ENCODE peak calls at places on chromosomes 3 and 15, in six cellular contexts. One of them, this sample, is unnamed.

GRCh38 chr3:8450618-8451017 is 51.0 kb upstream of the LMCD1 start:
- DNase-seq in dorsolateral prefrontal cortex: no peak
- DNase-seq in pancreas: no peak
- DNase-seq in RWPE1: no peak
- DNase-seq in mammary epithelial cell: no peak
- DNase-seq in fibroblast of mammary gland: peak
- DNase-seq in this sample: no peak

GRCh38 chr3:16370872-16371740 is 106.1 kb downstream of the OXNAD1 start:
- DNase-seq in dorsolateral prefrontal cortex: no peak
- DNase-seq in pancreas: no peak
- DNase-seq in RWPE1: no peak
- DNase-seq in mammary epithelial cell: no peak
- DNase-seq in fibroblast of mammary gland: no peak
- DNase-seq in this sample: no peak

GRCh38 chr15:57647071-57647790 is 55.5 kb downstream of the MYZAP start:
- DNase-seq in dorsolateral prefrontal cortex: no peak
- DNase-seq in pancreas: no peak
- DNase-seq in fibroblast of mammary gland: no peak
- DNase-seq in RWPE1: no peak
- DNase-seq in mammary epithelial cell: no peak
- DNase-seq in this sample: no peak

GRCh38 chr3:98732239-98733054 is 30.7 kb upstream of the ST3GAL6 start:
- DNase-seq in RWPE1: peak
- DNase-seq in dorsolateral prefrontal cortex: peak
- DNase-seq in fibroblast of mammary gland: no peak
- DNase-seq in mammary epithelial cell: peak
- DNase-seq in pancreas: peak
- DNase-seq in this sample: peak

GRCh38 chr3:124797426-124797945 is 67.2 kb downstream of the UMPS start:
- DNase-seq in pancreas: no peak
- DNase-seq in dorsolateral prefrontal cortex: no peak
- DNase-seq in fibroblast of mammary gland: no peak
- DNase-seq in RWPE1: no peak
- DNase-seq in mammary epithelial cell: no peak
- DNase-seq in this sample: no peak

GRCh38 chr3:64490180-64490579 is 197.6 kb downstream of the ADAMTS9 start:
- DNase-seq in dorsolateral prefrontal cortex: no peak
- DNase-seq in fibroblast of mammary gland: no peak
- DNase-seq in mammary epithelial cell: no peak
- DNase-seq in RWPE1: no peak
- DNase-seq in pancreas: no peak
- DNase-seq in this sample: no peak

GRCh38 chr15:98870788-98871187 is 136.8 kb downstream of the PGPEP1L start:
- DNase-seq in RWPE1: no peak
- DNase-seq in fibroblast of mammary gland: no peak
- DNase-seq in mammary epithelial cell: no peak
- DNase-seq in pancreas: peak
- DNase-seq in dorsolateral prefrontal cortex: no peak
- DNase-seq in this sample: no peak

GRCh38 chr15:49987198-49987785 is 131.7 kb downstream of the ATP8B4 start:
- DNase-seq in dorsolateral prefrontal cortex: no peak
- DNase-seq in RWPE1: no peak
- DNase-seq in pancreas: no peak
- DNase-seq in mammary epithelial cell: no peak
- DNase-seq in fibroblast of mammary gland: no peak
- DNase-seq in this sample: no peak

GRCh38 chr15:45378913-45379262 is 544 bp upstream of the GATM start:
- DNase-seq in pancreas: peak
- DNase-seq in RWPE1: no peak
- DNase-seq in mammary epithelial cell: no peak
- DNase-seq in dorsolateral prefrontal cortex: no peak
- DNase-seq in fibroblast of mammary gland: no peak
- DNase-seq in this sample: no peak

GRCh38 chr15:25832158-25832557 is 31.0 kb downstream of the ATP10A start:
- DNase-seq in mammary epithelial cell: no peak
- DNase-seq in RWPE1: no peak
- DNase-seq in fibroblast of mammary gland: no peak
- DNase-seq in pancreas: no peak
- DNase-seq in dorsolateral prefrontal cortex: no peak
- DNase-seq in this sample: no peak

GRCh38 chr3:115100172-115100571 is 46.9 kb downstream of the ZBTB20 start:
- DNase-seq in pancreas: no peak
- DNase-seq in RWPE1: no peak
- DNase-seq in fibroblast of mammary gland: peak
- DNase-seq in mammary epithelial cell: peak
- DNase-seq in dorsolateral prefrontal cortex: peak
- DNase-seq in this sample: no peak

GRCh38 chr3:134650431-134651346 is at the start of gene KY:
- DNase-seq in RWPE1: no peak
- DNase-seq in mammary epithelial cell: peak
- DNase-seq in fibroblast of mammary gland: peak
- DNase-seq in dorsolateral prefrontal cortex: peak
- DNase-seq in pancreas: peak
- DNase-seq in this sample: peak
- TF ChIP-seq CTCF in RWPE1: no peak
- TF ChIP-seq CTCF in mammary epithelial cell: no peak
- TF ChIP-seq CTCF in fibroblast of mammary gland: no peak
- TF ChIP-seq CTCF in dorsolateral prefrontal cortex: no peak
- TF ChIP-seq CTCF in pancreas: no peak
- TF ChIP-seq CTCF in this sample: peak

GRCh38 chr3:189267981-189268613 is 96.3 kb downstream of the TPRG1 start:
- DNase-seq in pancreas: no peak
- DNase-seq in dorsolateral prefrontal cortex: no peak
- DNase-seq in mammary epithelial cell: peak
- DNase-seq in RWPE1: peak
- DNase-seq in fibroblast of mammary gland: peak
- DNase-seq in this sample: no peak
- TF ChIP-seq CTCF in pancreas: no peak
- TF ChIP-seq CTCF in dorsolateral prefrontal cortex: no peak
- TF ChIP-seq CTCF in mammary epithelial cell: peak
- TF ChIP-seq CTCF in RWPE1: peak
- TF ChIP-seq CTCF in fibroblast of mammary gland: peak
- TF ChIP-seq CTCF in this sample: peak

DNA sequence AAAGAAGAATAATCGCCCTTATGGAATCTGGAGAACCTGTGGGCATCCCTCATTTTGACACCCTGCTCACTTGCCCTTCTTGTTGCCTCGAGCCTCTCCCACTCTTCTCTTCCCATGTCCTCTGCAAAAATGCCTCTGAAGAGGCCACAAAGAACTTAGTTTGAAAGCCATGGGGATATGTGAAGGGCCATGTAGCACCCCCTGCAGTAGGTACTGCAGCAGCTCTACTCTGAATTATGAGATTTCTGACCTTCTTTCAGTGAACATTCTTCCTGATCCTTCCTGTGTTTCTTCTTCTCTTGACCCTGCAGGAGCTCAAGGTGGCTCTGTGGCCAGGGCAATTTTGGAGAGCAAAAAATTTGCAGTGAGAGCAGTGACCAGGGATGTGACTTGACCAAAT is 30.4 kb upstream of the TRA2B start:
- DNase-seq in RWPE1: no peak
- DNase-seq in dorsolateral prefrontal cortex: no peak
- DNase-seq in pancreas: no peak
- DNase-seq in fibroblast of mammary gland: no peak
- DNase-seq in mammary epithelial cell: no peak
- DNase-seq in this sample: no peak
- TF ChIP-seq CTCF in RWPE1: no peak
- TF ChIP-seq CTCF in dorsolateral prefrontal cortex: no peak
- TF ChIP-seq CTCF in pancreas: no peak
- TF ChIP-seq CTCF in fibroblast of mammary gland: no peak
- TF ChIP-seq CTCF in mammary epithelial cell: no peak
- TF ChIP-seq CTCF in this sample: no peak

DNA sequence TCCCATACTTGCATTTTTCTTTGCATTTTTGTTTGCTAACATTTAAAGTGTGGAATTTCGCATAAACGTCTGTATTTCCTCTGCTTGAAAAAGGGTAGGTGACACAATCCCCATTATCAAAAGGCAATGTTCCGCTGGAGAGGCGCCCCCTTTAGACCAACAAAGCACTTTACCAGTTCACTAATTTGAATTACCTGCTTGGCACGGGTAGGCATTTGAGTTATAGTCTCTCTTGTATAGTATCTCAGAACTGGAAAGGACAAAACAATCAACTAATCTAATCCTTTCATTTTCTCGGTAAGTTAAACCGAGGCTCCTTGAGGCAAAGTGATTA is 775 bp upstream of the CCDC39 start:
- DNase-seq in mammary epithelial cell: peak
- DNase-seq in RWPE1: peak
- DNase-seq in pancreas: peak
- DNase-seq in fibroblast of mammary gland: peak
- DNase-seq in dorsolateral prefrontal cortex: peak
- DNase-seq in this sample: no peak
- TF ChIP-seq CTCF in mammary epithelial cell: peak
- TF ChIP-seq CTCF in RWPE1: peak
- TF ChIP-seq CTCF in pancreas: no peak
- TF ChIP-seq CTCF in fibroblast of mammary gland: peak
- TF ChIP-seq CTCF in dorsolateral prefrontal cortex: peak
- TF ChIP-seq CTCF in this sample: peak

GRCh38 chr3:71652786-71653419 is 69.4 kb upstream of the FOXP1 start:
- DNase-seq in pancreas: peak
- DNase-seq in RWPE1: peak
- DNase-seq in dorsolateral prefrontal cortex: peak
- DNase-seq in mammary epithelial cell: peak
- DNase-seq in fibroblast of mammary gland: peak
- DNase-seq in this sample: no peak
- TF ChIP-seq CTCF in pancreas: peak
- TF ChIP-seq CTCF in RWPE1: peak
- TF ChIP-seq CTCF in dorsolateral prefrontal cortex: peak
- TF ChIP-seq CTCF in mammary epithelial cell: peak
- TF ChIP-seq CTCF in fibroblast of mammary gland: peak
- TF ChIP-seq CTCF in this sample: peak

GRCh38 chr3:186719945-186720739 is 3.0 kb downstream of the KNG1 start:
- DNase-seq in fibroblast of mammary gland: no peak
- DNase-seq in dorsolateral prefrontal cortex: no peak
- DNase-seq in mammary epithelial cell: no peak
- DNase-seq in RWPE1: no peak
- DNase-seq in pancreas: no peak
- DNase-seq in this sample: peak

GRCh38 chr3:186717039-186717457 is at the start of gene KNG1:
- DNase-seq in fibroblast of mammary gland: no peak
- DNase-seq in mammary epithelial cell: no peak
- DNase-seq in dorsolateral prefrontal cortex: no peak
- DNase-seq in RWPE1: no peak
- DNase-seq in pancreas: no peak
- DNase-seq in this sample: no peak

GRCh38 chr3:186724911-186725310 is 7.8 kb downstream of the KNG1 start:
- DNase-seq in dorsolateral prefrontal cortex: no peak
- DNase-seq in RWPE1: no peak
- DNase-seq in pancreas: no peak
- DNase-seq in fibroblast of mammary gland: no peak
- DNase-seq in mammary epithelial cell: no peak
- DNase-seq in this sample: peak

GRCh38 chr3:186722457-186722856 is 5.3 kb downstream of the KNG1 start:
- DNase-seq in fibroblast of mammary gland: peak
- DNase-seq in RWPE1: no peak
- DNase-seq in mammary epithelial cell: no peak
- DNase-seq in dorsolateral prefrontal cortex: no peak
- DNase-seq in pancreas: no peak
- DNase-seq in this sample: no peak
- TF ChIP-seq CTCF in fibroblast of mammary gland: peak
- TF ChIP-seq CTCF in RWPE1: no peak
- TF ChIP-seq CTCF in mammary epithelial cell: no peak
- TF ChIP-seq CTCF in dorsolateral prefrontal cortex: no peak
- TF ChIP-seq CTCF in pancreas: no peak
- TF ChIP-seq CTCF in this sample: no peak

DNA sequence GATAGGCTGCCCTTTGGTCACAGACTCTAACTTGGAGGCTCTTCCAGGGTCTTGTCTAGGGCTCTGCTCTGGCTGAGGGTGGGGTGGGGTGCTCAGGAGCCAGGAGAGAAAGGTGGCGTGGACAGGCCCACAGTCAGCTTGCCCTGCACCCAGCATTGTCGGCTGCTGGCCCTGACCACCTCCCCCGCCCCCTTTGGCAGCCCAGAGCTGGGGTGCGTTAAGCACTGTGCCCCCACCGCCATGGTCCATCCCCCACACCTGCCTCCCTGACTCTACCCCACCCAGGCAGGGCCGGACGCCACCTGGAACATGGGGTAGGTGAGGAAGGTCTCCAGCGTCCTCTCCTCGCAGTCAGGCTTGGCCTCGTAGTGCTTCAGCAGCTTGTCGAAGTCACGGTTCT is 58.8 kb downstream of the RASGRF1 start:
- DNase-seq in dorsolateral prefrontal cortex: no peak
- DNase-seq in pancreas: no peak
- DNase-seq in fibroblast of mammary gland: no peak
- DNase-seq in RWPE1: no peak
- DNase-seq in mammary epithelial cell: no peak
- DNase-seq in this sample: no peak
- TF ChIP-seq CTCF in dorsolateral prefrontal cortex: no peak
- TF ChIP-seq CTCF in pancreas: no peak
- TF ChIP-seq CTCF in fibroblast of mammary gland: no peak
- TF ChIP-seq CTCF in RWPE1: no peak
- TF ChIP-seq CTCF in mammary epithelial cell: no peak
- TF ChIP-seq CTCF in this sample: no peak

GRCh38 chr3:178386880-178387279 is 149.4 kb upstream of the KCNMB2 start:
- DNase-seq in fibroblast of mammary gland: no peak
- DNase-seq in mammary epithelial cell: no peak
- DNase-seq in dorsolateral prefrontal cortex: no peak
- DNase-seq in pancreas: no peak
- DNase-seq in RWPE1: no peak
- DNase-seq in this sample: no peak

GRCh38 chr3:178384302-178384939 is 151.8 kb upstream of the KCNMB2 start:
- DNase-seq in mammary epithelial cell: no peak
- DNase-seq in RWPE1: no peak
- DNase-seq in dorsolateral prefrontal cortex: peak
- DNase-seq in pancreas: no peak
- DNase-seq in fibroblast of mammary gland: peak
- DNase-seq in this sample: no peak

GRCh38 chr3:178385280-178385952 is 150.8 kb upstream of the KCNMB2 start:
- DNase-seq in RWPE1: peak
- DNase-seq in mammary epithelial cell: peak
- DNase-seq in fibroblast of mammary gland: peak
- DNase-seq in dorsolateral prefrontal cortex: peak
- DNase-seq in pancreas: no peak
- DNase-seq in this sample: no peak

GRCh38 chr3:178388473-178388872 is 147.8 kb upstream of the KCNMB2 start:
- DNase-seq in fibroblast of mammary gland: no peak
- DNase-seq in RWPE1: no peak
- DNase-seq in pancreas: no peak
- DNase-seq in mammary epithelial cell: no peak
- DNase-seq in dorsolateral prefrontal cortex: no peak
- DNase-seq in this sample: no peak

GRCh38 chr3:178386401-178386800 is 149.8 kb upstream of the KCNMB2 start:
- DNase-seq in mammary epithelial cell: no peak
- DNase-seq in fibroblast of mammary gland: no peak
- DNase-seq in dorsolateral prefrontal cortex: no peak
- DNase-seq in pancreas: no peak
- DNase-seq in RWPE1: no peak
- DNase-seq in this sample: no peak
- TF ChIP-seq CTCF in mammary epithelial cell: no peak
- TF ChIP-seq CTCF in fibroblast of mammary gland: no peak
- TF ChIP-seq CTCF in dorsolateral prefrontal cortex: no peak
- TF ChIP-seq CTCF in pancreas: no peak
- TF ChIP-seq CTCF in RWPE1: no peak
- TF ChIP-seq CTCF in this sample: no peak

GRCh38 chr15:54636147-54636546 is 560.6 kb downstream of the RSL24D1 start:
- DNase-seq in pancreas: no peak
- DNase-seq in RWPE1: no peak
- DNase-seq in mammary epithelial cell: no peak
- DNase-seq in fibroblast of mammary gland: no peak
- DNase-seq in dorsolateral prefrontal cortex: no peak
- DNase-seq in this sample: no peak
- TF ChIP-seq CTCF in pancreas: no peak
- TF ChIP-seq CTCF in RWPE1: no peak
- TF ChIP-seq CTCF in mammary epithelial cell: no peak
- TF ChIP-seq CTCF in fibroblast of mammary gland: no peak
- TF ChIP-seq CTCF in dorsolateral prefrontal cortex: no peak
- TF ChIP-seq CTCF in this sample: no peak